ENCODE peak calls at places on chromosome 1, in seven cellular contexts. G, V, X, S, D, L and K are unnamed samples.

GRCh38 chr1:227883073-227883520 is 64.6 kb downstream of the WNT9A start:
- DNase-seq in G (no peak), L (no peak), V (no peak), D (no peak), S (no peak), X (no peak), K (no peak)

GRCh38 chr1:56309065-56309464 is 270.3 kb downstream of the PLPP3 start:
- DNase-seq in S (no peak), V (no peak), D (no peak), L (no peak), X (no peak), G (no peak), K (no peak)

GRCh38 chr1:99970713-99971255 is 988 bp downstream of the SLC35A3 start:
- DNase-seq in X (peak), S (no peak), G (no peak), L (no peak), V (no peak), D (no peak), K (no peak)

GRCh38 chr1:13662498-13662897 is 37.5 kb upstream of the PRDM2 start:
- DNase-seq in X (no peak), D (peak), V (no peak), S (no peak), G (no peak), L (no peak), K (no peak)

GRCh38 chr1:21932127-21932526 is 5.0 kb downstream of the HSPG2 start:
- DNase-seq in S (no peak), G (no peak), D (no peak), X (peak), L (peak), V (no peak), K (no peak)

GRCh38 chr1:228083871-228084278 is 1.4 kb downstream of the ARF1 start:
- DNase-seq in V (no peak), S (no peak), G (no peak), L (no peak), D (peak), X (no peak), K (no peak)

GRCh38 chr1:31872658-31873636 is 57.1 kb upstream of the SPOCD1 start:
- DNase-seq in D (no peak), L (no peak), V (no peak), G (no peak), S (no peak), X (no peak), K (no peak)

GRCh38 chr1:90718411-90719320 is 1.6 kb upstream of the BARHL2 start:
- DNase-seq in G (no peak), L (no peak), V (no peak), S (no peak), D (no peak), X (no peak), K (no peak)

GRCh38 chr1:196558424-196558823 is 49.8 kb downstream of the KCNT2 start:
- DNase-seq in L (peak), S (peak), X (peak), D (peak), G (no peak), V (no peak), K (no peak)

DNA sequence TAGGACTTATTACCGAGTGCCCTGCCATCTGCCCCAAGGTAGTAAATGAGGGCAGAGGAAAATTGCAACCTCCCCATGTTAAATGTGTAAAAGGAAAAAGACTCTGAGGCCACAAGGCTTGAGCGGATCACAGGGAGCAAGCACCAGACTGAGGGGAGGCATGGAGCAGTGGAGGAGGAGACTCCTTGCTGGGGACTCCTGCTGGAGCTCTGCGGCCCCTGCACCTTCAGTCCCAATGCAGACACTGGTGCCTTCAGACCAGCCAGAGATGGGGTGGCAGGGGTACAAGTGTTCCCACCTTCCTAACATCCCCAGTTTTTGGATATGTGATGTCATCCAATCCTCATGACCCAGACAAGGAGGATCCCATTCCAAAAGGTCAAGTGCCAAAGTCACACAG is 128.4 kb upstream of the NGF start:
- DNase-seq in L (no peak), V (no peak), S (no peak), D (no peak), G (no peak), X (no peak), K (no peak)
- TF ChIP-seq CTCF in L (peak), V (no peak), S (no peak), D (peak), G (peak), X (peak), K (no peak)

GRCh38 chr1:153627797-153628626 is at the start of gene S100A1:
- DNase-seq in V (no peak), G (no peak), S (no peak), D (no peak), X (no peak), L (no peak), K (no peak)
- TF ChIP-seq CTCF in V (no peak), G (no peak), S (no peak), D (no peak), X (no peak), L (no peak), K (no peak)

DNA sequence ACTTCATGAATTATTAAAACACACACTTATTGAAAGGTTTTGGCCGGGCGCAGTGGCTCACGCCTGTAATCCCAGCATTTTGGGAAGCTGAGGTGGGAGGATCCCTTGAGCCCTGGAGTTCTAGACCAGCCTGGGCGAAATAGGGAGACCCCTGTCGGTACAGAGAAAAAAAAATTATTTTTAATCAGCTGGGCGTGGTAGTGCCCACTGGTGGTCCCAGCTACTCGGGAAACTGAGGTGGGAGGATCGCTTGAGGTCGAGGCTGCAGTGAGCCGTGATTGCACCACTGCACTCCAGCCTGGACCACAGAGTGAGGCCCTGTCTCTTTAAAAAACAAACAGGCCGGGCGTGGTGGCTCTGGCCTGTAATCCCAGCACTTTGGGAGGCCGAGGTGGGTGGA is 1.7 kb downstream of the GABPB2 start:
- DNase-seq in G (no peak), V (no peak), D (no peak), S (no peak), X (no peak), L (no peak), K (no peak)
- TF ChIP-seq CTCF in G (no peak), V (no peak), D (no peak), S (no peak), X (no peak), L (peak), K (peak)

DNA sequence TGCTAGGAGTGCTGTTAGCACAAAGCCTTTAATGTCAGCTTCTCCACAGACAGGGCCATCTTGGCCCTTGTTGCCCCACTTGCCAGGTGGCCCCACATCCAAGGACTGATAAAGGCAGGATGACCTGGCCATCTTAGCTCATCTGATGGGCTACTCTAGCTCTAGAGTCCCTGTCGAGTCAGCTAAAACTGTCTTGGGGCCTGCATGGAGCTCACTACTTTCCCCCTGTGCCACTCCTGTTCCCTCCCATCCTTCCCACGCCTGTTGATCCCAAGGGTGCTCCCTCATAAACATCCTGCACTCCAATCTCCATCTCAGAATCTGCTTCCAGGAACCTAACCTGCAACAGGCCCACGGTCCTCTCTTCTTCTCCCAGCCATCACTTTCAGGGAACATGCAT is 652 bp upstream of the GPX7 start:
- DNase-seq in X (no peak), V (no peak), L (no peak), D (no peak), S (no peak), G (no peak), K (no peak)
- TF ChIP-seq CTCF in X (no peak), V (no peak), L (no peak), D (no peak), S (no peak), G (no peak), K (no peak)

DNA sequence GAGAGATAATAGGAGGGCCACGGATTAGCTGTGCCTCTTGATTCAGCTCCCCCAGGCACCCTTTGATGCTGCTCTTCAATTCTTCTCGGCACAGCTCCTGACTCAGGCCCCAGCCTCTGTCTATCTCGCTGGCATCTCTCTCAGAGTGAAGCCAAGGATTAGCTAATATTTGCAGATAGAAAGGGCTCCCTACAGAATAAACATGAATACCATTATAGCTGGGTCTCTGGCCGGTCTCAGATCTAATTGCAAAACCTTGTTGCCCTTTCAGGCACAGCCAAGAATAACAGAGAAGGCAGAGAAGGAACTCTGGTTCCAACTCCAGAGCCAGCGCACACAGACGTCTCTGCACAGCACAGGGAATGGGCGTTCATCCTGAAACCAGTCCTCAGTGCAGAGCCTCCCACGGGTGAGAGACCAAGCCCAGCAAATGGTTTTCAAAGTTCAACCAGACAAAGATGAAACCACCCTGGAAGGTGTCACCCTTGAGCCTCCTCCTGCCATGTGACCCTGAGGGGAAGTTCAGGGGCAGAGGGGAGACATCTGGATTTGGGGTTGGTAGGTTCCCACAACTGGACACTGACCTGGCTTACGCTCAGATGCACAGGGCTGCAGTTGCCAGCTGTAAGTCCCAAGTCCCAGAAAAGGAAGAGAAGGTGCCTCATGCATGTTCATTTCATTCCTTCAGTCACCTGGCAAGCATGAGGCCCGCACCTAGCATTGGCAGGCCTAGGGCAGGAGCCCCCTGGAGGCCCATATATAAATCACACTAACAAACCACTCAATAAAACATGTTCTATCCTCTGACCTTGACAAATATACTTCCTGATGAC is 394.0 kb downstream of the NPHP4 start:
- DNase-seq in G (no peak), L (no peak), D (no peak), V (no peak), S (no peak), X (no peak), K (no peak)
- TF ChIP-seq CTCF in G (no peak), L (no peak), D (no peak), V (no peak), S (no peak), X (no peak), K (peak)

GRCh38 chr1:12001996-12002493 is 17.3 kb upstream of the MIIP start:
- DNase-seq in G (no peak), V (no peak), X (peak), D (peak), L (no peak), S (no peak), K (no peak)
- TF ChIP-seq CTCF in G (no peak), V (no peak), X (no peak), D (no peak), L (no peak), S (no peak), K (no peak)

DNA sequence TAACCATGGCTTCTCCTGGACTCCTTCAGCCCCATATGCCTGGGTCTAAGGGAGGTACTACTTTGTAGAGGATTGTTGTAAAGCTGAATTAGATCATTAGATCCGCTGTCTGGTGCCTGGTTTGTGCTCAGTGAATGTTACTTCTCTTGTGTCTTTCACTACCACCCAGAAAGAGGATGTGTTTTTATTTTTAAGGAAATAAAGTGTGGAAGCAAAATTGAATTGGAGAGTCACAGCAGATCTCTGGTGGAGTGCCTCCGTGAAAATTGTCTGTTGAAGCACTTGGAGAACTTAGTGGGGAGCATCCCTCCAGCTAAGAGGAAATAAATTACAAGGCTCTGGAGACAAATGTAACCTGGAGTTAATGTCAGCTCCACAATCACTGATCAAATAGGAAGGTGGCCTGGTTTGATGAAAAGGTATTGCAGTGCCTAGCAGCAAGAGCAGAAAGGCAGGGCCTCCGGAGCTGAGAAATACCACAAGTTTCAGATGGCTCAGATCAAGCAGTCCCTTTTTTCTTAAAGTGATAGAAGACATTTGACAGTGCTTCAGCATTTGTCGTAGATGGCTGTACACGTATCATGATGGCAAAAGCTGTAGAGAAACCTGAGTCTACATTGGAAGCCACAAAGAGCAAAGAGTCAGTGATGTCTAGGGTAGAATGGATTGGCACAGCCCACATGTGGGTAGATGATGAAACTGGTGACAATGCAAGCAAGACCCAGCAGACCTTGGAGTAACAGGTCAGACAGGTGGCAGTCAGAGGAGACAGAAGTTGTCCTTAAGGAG is 101.5 kb upstream of the ARTN start:
- DNase-seq in X (no peak), S (no peak), D (no peak), G (no peak), L (no peak), V (no peak), K (peak)
- TF ChIP-seq CTCF in X (no peak), S (no peak), D (no peak), G (no peak), L (no peak), V (no peak), K (no peak)

GRCh38 chr1:54614558-54614957 is 8.8 kb downstream of the FAM151A start:
- DNase-seq in S (no peak), G (no peak), V (no peak), X (no peak), D (no peak), L (no peak), K (no peak)

GRCh38 chr1:54615531-54616245 is 7.6 kb downstream of the FAM151A start:
- DNase-seq in G (no peak), V (no peak), D (no peak), S (no peak), X (peak), L (no peak), K (no peak)

GRCh38 chr1:54610601-54611580 is 12.4 kb downstream of the FAM151A start:
- DNase-seq in X (no peak), V (no peak), D (peak), G (no peak), S (no peak), L (no peak), K (no peak)

GRCh38 chr1:54611621-54612020 is 11.7 kb downstream of the FAM151A start:
- DNase-seq in X (no peak), D (no peak), L (no peak), G (no peak), S (no peak), V (no peak), K (no peak)

GRCh38 chr1:54614024-54614423 is 9.3 kb downstream of the FAM151A start:
- DNase-seq in D (no peak), S (no peak), X (no peak), L (no peak), G (no peak), V (no peak), K (no peak)
- TF ChIP-seq CTCF in D (no peak), S (no peak), X (no peak), L (no peak), G (no peak), V (no peak), K (no peak)

GRCh38 chr1:59779949-59780348 is 34.8 kb upstream of the HOOK1 start:
- DNase-seq in L (no peak), X (no peak), S (peak), D (no peak), V (no peak), G (no peak), K (no peak)

GRCh38 chr1:59775480-59775879 is 39.3 kb upstream of the HOOK1 start:
- DNase-seq in X (no peak), D (no peak), L (no peak), S (no peak), V (no peak), G (no peak), K (no peak)

GRCh38 chr1:59771361-59771760 is 43.4 kb upstream of the HOOK1 start:
- DNase-seq in L (no peak), S (no peak), V (no peak), G (no peak), D (no peak), X (no peak), K (no peak)

DNA sequence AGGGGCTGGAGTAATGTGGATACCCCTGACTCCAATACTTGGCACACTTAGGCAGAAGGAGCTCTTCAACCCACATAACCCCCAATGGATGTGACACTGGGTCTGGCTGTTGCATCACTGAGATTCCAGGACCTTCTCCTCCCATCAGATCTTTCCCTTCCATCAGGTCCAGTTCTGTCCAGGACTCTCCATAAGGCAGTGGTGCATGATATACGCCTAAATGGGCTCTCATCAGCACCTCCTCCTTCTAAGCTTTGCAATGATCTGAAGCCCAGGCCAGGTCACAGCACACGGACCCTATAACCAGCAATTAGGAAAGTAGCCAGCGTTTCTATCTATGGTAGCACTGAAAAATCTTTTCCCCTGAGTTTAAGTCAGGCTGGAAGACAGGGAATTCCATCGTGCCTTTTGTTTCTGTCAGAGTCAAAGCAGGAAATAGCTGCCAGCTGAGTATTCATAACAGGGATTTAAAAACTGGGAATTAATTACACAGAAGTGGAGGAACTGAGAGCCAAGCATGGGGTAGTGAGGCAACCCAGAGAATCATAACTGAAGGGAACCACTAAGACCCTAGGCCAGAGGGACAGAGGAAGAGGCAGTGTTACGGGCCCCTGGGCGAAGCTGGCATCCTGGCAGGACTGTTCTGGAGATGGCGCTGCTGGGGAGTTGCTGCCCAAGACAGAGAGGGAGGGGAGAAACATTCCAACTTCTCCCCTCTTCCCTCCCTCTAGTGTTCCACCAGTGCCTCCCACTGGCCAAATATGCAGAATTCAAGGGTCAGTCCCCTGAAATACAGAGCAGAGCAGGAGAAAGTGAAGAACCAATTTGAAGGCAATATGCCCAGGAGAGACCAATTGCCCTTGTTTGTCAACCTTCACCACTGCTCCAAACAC is 37.5 kb upstream of the HOOK1 start:
- DNase-seq in V (no peak), D (no peak), X (no peak), G (no peak), S (no peak), L (no peak), K (no peak)
- TF ChIP-seq CTCF in V (no peak), D (no peak), X (no peak), G (peak), S (no peak), L (peak), K (peak)